ENCODE peak calls at places on chromosomes 3 and 15, in ten cellular contexts. S is dermis blood vessel endothelial cell; C is CD8-positive, alpha-beta memory T cell; Z is H54; D is fibroblast of the aortic adventitia; G is activated CD8-positive, alpha-beta memory T cell treated with anti-CD3 and anti-CD28 coated beads for 48 hours; F is T1000; L is stimulated activated CD8-positive, alpha-beta memory T cell treated with anti-CD3 and anti-CD28 coated beads, Interleukin-12 subunit alpha, Interleukin-12 subunit beta, amount 100 ng/mL, for 4 hours; O is CD8-positive, alpha-beta T cell; P is lower lobe of right lung. H is an unnamed sample.

GRCh38 chr3:85432081-85432480 is 473.3 kb downstream of the CADM2 start:
- DNase-seq in P (no peak), L (no peak), F (no peak), S (no peak), C (no peak), O (no peak), D (no peak), Z (no peak), G (no peak), H (no peak)

GRCh38 chr15:80875568-80875967 is 96.4 kb downstream of the CEMIP start:
- DNase-seq in L (no peak), F (no peak), O (no peak), P (no peak), C (no peak), Z (no peak), D (peak), G (no peak), S (no peak), H (no peak)

GRCh38 chr15:68510558-68510957 is 68.2 kb upstream of the CORO2B start:
- DNase-seq in O (no peak), L (no peak), P (no peak), G (no peak), S (no peak), Z (no peak), C (no peak), D (no peak), F (no peak), H (no peak)

GRCh38 chr3:69379661-69380060 is 6.2 kb downstream of the FRMD4B start:
- DNase-seq in L (no peak), G (no peak), C (no peak), S (no peak), F (no peak), O (no peak), P (no peak), D (no peak), Z (no peak), H (no peak)

GRCh38 chr15:94793641-94794040 is 562.3 kb downstream of the MCTP2 start:
- DNase-seq in L (no peak), G (no peak), Z (no peak), O (no peak), P (no peak), D (no peak), S (peak), F (no peak), C (no peak), H (no peak)

GRCh38 chr15:90895571-90896117 is 7.5 kb upstream of the MAN2A2 start:
- DNase-seq in P (no peak), S (peak), G (no peak), O (no peak), L (no peak), C (no peak), D (no peak), F (no peak), Z (no peak), H (no peak)

GRCh38 chr3:123365450-123366143 is 83.3 kb downstream of the ADCY5 start:
- DNase-seq in G (no peak), C (no peak), D (no peak), P (no peak), S (peak), L (no peak), Z (peak), F (no peak), O (no peak), H (peak)

GRCh38 chr15:68775671-68776476 is 44.8 kb downstream of the ANP32A start:
- DNase-seq in G (no peak), Z (no peak), L (no peak), D (peak), S (no peak), P (no peak), C (no peak), O (no peak), F (no peak), H (no peak)

GRCh38 chr3:23656821-23657220 is 148.9 kb upstream of the UBE2E1 start:
- DNase-seq in F (no peak), S (no peak), Z (no peak), C (no peak), D (no peak), G (no peak), O (no peak), P (no peak), L (no peak), H (no peak)

GRCh38 chr3:163056874-163057497 is 1560.4 kb downstream of the OTOL1 start:
- DNase-seq in D (peak), Z (no peak), G (no peak), P (no peak), F (peak), C (no peak), L (no peak), S (peak), O (no peak), H (peak)

GRCh38 chr3:48555949-48556795 is 431 bp downstream of the PFKFB4 start:
- DNase-seq in C (no peak), L (no peak), G (no peak), P (no peak), Z (no peak), O (no peak), D (no peak), F (no peak), S (no peak), H (no peak)

GRCh38 chr15:38520035-38520434 is 44.6 kb downstream of the RASGRP1 start:
- DNase-seq in F (no peak), D (no peak), C (no peak), S (no peak), O (no peak), G (no peak), Z (no peak), L (no peak), P (no peak), H (no peak)

GRCh38 chr3:150128126-150128525 is 157.4 kb upstream of the PFN2 start:
- DNase-seq in S (no peak), L (no peak), O (no peak), C (no peak), P (no peak), D (no peak), Z (no peak), G (no peak), F (no peak), H (no peak)

GRCh38 chr3:114929971-114930732 is 216.9 kb downstream of the ZBTB20 start:
- DNase-seq in F (no peak), D (no peak), C (no peak), S (no peak), L (no peak), G (no peak), Z (no peak), O (no peak), P (no peak), H (no peak)

GRCh38 chr15:39358441-39359041 is 222.3 kb upstream of the THBS1 start:
- DNase-seq in S (peak), Z (no peak), D (peak), O (no peak), P (no peak), F (peak), C (no peak), G (no peak), L (no peak), H (no peak)

GRCh38 chr3:141266797-141267555 is 35.4 kb downstream of the PXYLP1 start:
- DNase-seq in F (no peak), Z (no peak), P (no peak), O (peak), S (peak), G (no peak), D (no peak), C (peak), L (no peak), H (no peak)

GRCh38 chr3:180430896-180431295 is 171.1 kb upstream of the TTC14 start:
- DNase-seq in G (no peak), D (no peak), O (no peak), F (no peak), P (no peak), L (no peak), Z (no peak), S (no peak), C (no peak), H (no peak)

GRCh38 chr15:35738370-35738769 is 192.4 kb upstream of the DPH6 start:
- DNase-seq in L (no peak), F (no peak), O (no peak), G (no peak), S (peak), Z (no peak), C (no peak), P (no peak), D (no peak), H (no peak)

GRCh38 chr15:25849431-25849921 is 13.7 kb downstream of the ATP10A start:
- DNase-seq in G (no peak), C (no peak), S (no peak), F (no peak), O (no peak), D (peak), Z (no peak), P (no peak), L (no peak), H (no peak)

GRCh38 chr3:121748638-121749275 is 784 bp downstream of the GOLGB1 start:
- DNase-seq in P (peak), S (peak), C (peak), G (no peak), D (peak), Z (peak), F (no peak), O (no peak), L (no peak), H (no peak)

GRCh38 chr15:68781766-68782588 is 38.7 kb downstream of the ANP32A start:
- DNase-seq in O (peak), C (no peak), G (no peak), L (no peak), P (peak), D (no peak), F (no peak), Z (no peak), S (peak), H (no peak)

GRCh38 chr3:194070634-194071409 is 65.1 kb upstream of the HES1 start:
- DNase-seq in Z (peak), G (peak), D (peak), C (peak), F (no peak), S (peak), P (peak), L (peak), O (peak), H (peak)

GRCh38 chr3:45499529-45499928 is 95.0 kb upstream of the LIMD1 start:
- DNase-seq in F (no peak), O (no peak), G (no peak), C (no peak), L (no peak), D (peak), Z (no peak), S (peak), P (no peak), H (peak)

GRCh38 chr15:68712886-68713285 is 107.8 kb downstream of the ANP32A start:
- DNase-seq in D (no peak), S (no peak), Z (no peak), P (no peak), F (no peak), C (no peak), L (no peak), G (no peak), O (no peak), H (no peak)

GRCh38 chr3:121897296-121897695 is 3.1 kb downstream of the SLC15A2 start:
- DNase-seq in G (no peak), S (no peak), D (no peak), O (no peak), Z (no peak), F (no peak), C (no peak), P (no peak), L (no peak), H (no peak)

GRCh38 chr3:65576942-65577341 is 461.8 kb downstream of the MAGI1 start:
- DNase-seq in F (no peak), Z (no peak), G (no peak), D (peak), L (no peak), C (no peak), S (no peak), O (no peak), P (no peak), H (no peak)

GRCh38 chr15:40382580-40383456 is at the start of gene KNSTRN:
- DNase-seq in D (peak), C (peak), G (peak), F (peak), Z (peak), L (peak), S (peak), O (peak), P (peak), H (peak)

GRCh38 chr3:59866076-59866475 is 816.3 kb upstream of the CFAP20DC start:
- DNase-seq in D (no peak), C (no peak), F (no peak), O (no peak), G (no peak), P (no peak), Z (no peak), S (no peak), L (no peak), H (no peak)

GRCh38 chr3:47057212-47057671 is 77.8 kb downstream of the NBEAL2 start:
- DNase-seq in S (no peak), Z (no peak), C (peak), F (no peak), L (peak), G (peak), D (peak), P (no peak), O (peak), H (no peak)

GRCh38 chr15:45548753-45549520 is 26.4 kb upstream of the SLC30A4 start:
- DNase-seq in L (no peak), Z (peak), G (no peak), D (no peak), O (no peak), P (no peak), C (no peak), F (no peak), S (no peak), H (no peak)

GRCh38 chr3:107990926-107991325 is 99.9 kb downstream of the CD47 start:
- DNase-seq in C (no peak), F (no peak), D (no peak), S (no peak), Z (no peak), L (no peak), O (no peak), G (no peak), P (no peak), H (no peak)

GRCh38 chr3:130423064-130423463 is 77.6 kb downstream of the COL6A5 start:
- DNase-seq in Z (no peak), D (no peak), O (no peak), L (no peak), C (no peak), G (no peak), S (no peak), P (no peak), F (no peak), H (no peak)

GRCh38 chr15:101207867-101208288 is 44.0 kb downstream of the CHSY1 start:
- DNase-seq in F (no peak), Z (no peak), L (no peak), P (no peak), O (no peak), C (no peak), D (peak), G (no peak), S (no peak), H (no peak)

GRCh38 chr15:36779744-36780408 is 200.4 kb downstream of the CDIN1 start:
- DNase-seq in G (no peak), Z (no peak), C (no peak), S (no peak), P (no peak), D (no peak), F (no peak), L (no peak), O (no peak), H (no peak)

GRCh38 chr3:83821526-83821925 is 1137.3 kb upstream of the CADM2 start:
- DNase-seq in D (no peak), C (no peak), L (no peak), O (no peak), G (no peak), S (no peak), P (no peak), Z (no peak), F (no peak), H (no peak)